ENCODE peak calls at places on chromosomes 16 and 17, in seven cellular contexts. J is lung; E is lower lobe of right lung; C is thoracic aorta; Z is CD4-positive, CD25-positive, alpha-beta regulatory T cell; M is aorta; Y is stomach. B is an unnamed sample. For H3K4me1, the result is how much of the 10 kb centered on the place peaks cover.

GRCh38 chr16:8869212-8869987 is 594 bp upstream of the CARHSP1 start:
- DNase-seq in M (no peak), Y (no peak), E (no peak), C (no peak), Z (no peak), J (no peak), B (no peak)

GRCh38 chr16:3157229-3158013 is 22.6 kb downstream of the ZNF213 start:
- DNase-seq in E (peak), M (peak), Y (peak), C (peak), Z (peak), J (peak), B (peak)

GRCh38 chr16:15452456-15452855 is 18.1 kb downstream of the BMERB1 start:
- DNase-seq in Z (no peak), M (no peak), E (no peak), J (no peak), C (no peak), Y (no peak), B (no peak)

GRCh38 chr17:62630365-62631085 is 3.1 kb downstream of the MRC2 start:
- DNase-seq in Y (no peak), C (no peak), Z (no peak), M (no peak), J (no peak), E (no peak), B (no peak)

GRCh38 chr17:27343972-27344607 is 50.2 kb downstream of the WSB1 start:
- DNase-seq in E (no peak), M (peak), Z (no peak), C (no peak), Y (no peak), J (no peak), B (no peak)

GRCh38 chr16:67278773-67279295 is 498 bp upstream of the PLEKHG4 start:
- DNase-seq in J (no peak), Y (no peak), E (peak), C (no peak), Z (no peak), M (no peak), B (peak)

GRCh38 chr17:512926-513325 is 160.3 kb upstream of the RPH3AL start:
- DNase-seq in J (no peak), Z (no peak), Y (no peak), M (peak), C (no peak), E (no peak), B (no peak)

GRCh38 chr17:40315678-40316570 is 6.9 kb downstream of the RARA start:
- DNase-seq in C (no peak), J (no peak), Y (peak), E (no peak), M (peak), Z (no peak), B (no peak)

GRCh38 chr17:68198931-68199836 is 48.7 kb upstream of the AMZ2 start:
- DNase-seq in C (no peak), Z (peak), E (no peak), J (no peak), M (peak), Y (no peak), B (no peak)

GRCh38 chr17:42845918-42846593 is 1.7 kb downstream of the AOC2 start:
- DNase-seq in J (no peak), C (no peak), Y (no peak), E (no peak), M (no peak), Z (no peak), B (no peak)

GRCh38 chr17:5901731-5902660 is 168.2 kb upstream of the WSCD1 start:
- DNase-seq in E (no peak), Z (no peak), C (no peak), J (no peak), Y (no peak), M (no peak), B (no peak)

GRCh38 chr17:8598913-8599312 is 31.6 kb downstream of the MYH10 start:
- DNase-seq in J (no peak), C (no peak), Y (no peak), M (no peak), E (no peak), Z (no peak), B (no peak)

GRCh38 chr17:68777856-68778694 is 176.9 kb upstream of the FAM20A start:
- DNase-seq in E (no peak), Y (peak), M (no peak), C (no peak), Z (no peak), J (no peak), B (no peak)

GRCh38 chr16:86585821-86586611 is 7.7 kb downstream of the FOXL1 start:
- DNase-seq in Y (no peak), E (no peak), Z (no peak), C (no peak), J (no peak), M (peak), B (no peak)

GRCh38 chr17:74499992-74500391 is 31.3 kb downstream of the CD300LB start:
- DNase-seq in C (no peak), E (no peak), Y (no peak), Z (no peak), J (no peak), M (no peak), B (no peak)

GRCh38 chr16:4613636-4614570 is 785 bp downstream of the UBALD1 start:
- DNase-seq in J (no peak), E (peak), M (peak), Y (no peak), C (no peak), Z (no peak), B (peak)

GRCh38 chr16:4409081-4409932 is 7.1 kb downstream of the CORO7 start:
- DNase-seq in J (no peak), Y (no peak), M (no peak), C (no peak), Z (no peak), E (peak), B (no peak)

GRCh38 chr16:57422026-57422944 is 17.7 kb downstream of the CCL17 start:
- DNase-seq in M (peak), E (no peak), J (no peak), Y (peak), C (no peak), Z (no peak), B (peak)

GRCh38 chr16:67279296-67280089 is at the start of gene PLEKHG4:
- DNase-seq in J (peak), E (peak), C (no peak), Z (peak), M (peak), Y (peak), B (peak)

GRCh38 chr17:8108972-8109668 is 9.2 kb downstream of the ALOXE3 start:
- DNase-seq in Z (no peak), Y (no peak), M (no peak), E (no peak), J (no peak), C (no peak), B (no peak)

DNA sequence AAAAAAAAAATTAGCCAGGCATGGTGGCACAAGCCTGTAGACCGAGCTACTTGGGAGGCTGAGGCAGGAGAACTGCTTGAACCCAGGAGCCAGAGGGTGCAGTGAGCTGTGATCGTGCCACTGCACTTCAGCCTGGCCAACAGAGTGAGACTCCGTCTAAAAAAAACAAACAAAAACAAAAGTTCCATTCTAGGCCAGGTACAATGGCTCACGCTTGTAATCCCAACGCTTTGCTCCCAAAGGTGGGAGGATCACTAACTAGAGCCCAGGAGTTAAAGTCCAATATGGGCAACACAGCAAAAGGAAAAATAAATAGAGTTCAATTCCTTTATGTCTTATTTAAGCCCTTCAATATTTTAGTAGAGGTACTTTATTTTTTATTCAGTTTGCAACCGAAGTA is 47.5 kb downstream of the CNOT1 start:
- DNase-seq in Z (no peak), Y (no peak), J (no peak), C (no peak), E (no peak), M (no peak), B (no peak)
- H3K4me1 ChIP-seq in Z (under half), Y (under half), J (under half), C (under half), E (under half), M (under half), B (under half)

DNA sequence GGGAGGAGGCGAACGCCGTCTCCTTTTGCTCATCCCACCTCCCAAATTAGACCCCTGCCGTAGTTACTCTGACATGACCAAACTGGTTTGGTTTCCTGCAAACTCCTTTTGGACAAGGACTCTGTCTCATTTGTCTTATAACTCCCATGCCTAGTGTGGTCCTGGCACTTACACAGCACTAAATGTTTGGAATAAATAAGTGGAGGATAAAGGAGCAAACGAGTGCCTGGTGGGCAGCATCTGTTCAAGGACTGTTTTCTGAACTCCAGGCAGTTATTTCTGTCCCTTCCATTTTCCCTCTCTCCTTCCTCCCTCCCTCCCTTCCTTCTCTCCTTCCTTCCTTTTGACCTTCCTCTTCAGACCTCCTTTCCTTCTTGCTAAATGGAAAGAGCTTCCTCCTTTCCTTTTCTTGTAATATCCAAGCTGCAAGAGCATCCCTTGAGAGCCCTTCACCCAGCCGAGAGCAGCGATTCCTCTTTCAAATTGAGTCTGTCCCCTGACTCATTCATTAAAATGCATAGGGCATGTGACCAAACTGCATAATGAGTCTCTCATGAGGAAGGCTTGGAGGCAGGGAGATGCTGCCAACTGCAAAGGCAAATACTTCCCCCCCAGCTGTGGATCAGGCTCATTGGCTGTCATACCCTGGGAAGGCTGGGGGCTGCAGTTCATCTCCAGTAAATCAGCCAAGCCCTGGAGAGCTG is 36.9 kb downstream of the CHD9 start:
- DNase-seq in J (peak), M (no peak), Z (no peak), C (no peak), E (peak), Y (peak), B (no peak)
- H3K4me3 ChIP-seq in J (no peak), M (no peak), Z (no peak), C (peak), E (no peak), Y (no peak), B (no peak)

DNA sequence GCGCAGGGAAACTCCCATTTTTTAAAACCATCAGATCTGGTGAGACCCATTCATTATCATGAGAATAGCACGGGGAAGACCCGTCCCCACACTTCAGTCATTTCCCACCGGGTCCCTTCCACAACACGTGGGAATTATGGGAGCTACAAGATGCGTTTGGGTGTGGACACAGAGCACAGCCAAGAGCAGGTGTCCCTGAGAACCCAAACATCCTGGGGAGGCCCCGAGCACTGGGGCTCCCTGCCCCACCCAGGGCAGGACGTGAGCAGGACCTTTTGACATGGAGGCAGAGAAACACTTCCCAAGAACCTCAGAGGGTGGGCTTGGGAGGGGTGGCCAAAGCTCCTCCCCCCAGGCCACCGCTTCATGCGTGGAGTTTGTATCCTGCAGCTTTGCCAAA is 89.9 kb upstream of the DNAH17 start:
- DNase-seq in Y (no peak), Z (no peak), E (no peak), C (no peak), J (no peak), M (peak), B (no peak)
- H3K4me1 ChIP-seq in Y (under half), Z (under half), E (under half), C (under half), J (under half), M (under half), B (under half)

GRCh38 chr17:77417575-77417974 is 276.8 kb downstream of the SEC14L1 start:
- DNase-seq in M (no peak), J (no peak), C (no peak), Z (no peak), Y (peak), E (no peak), B (no peak)

GRCh38 chr17:77418609-77419008 is 277.8 kb downstream of the SEC14L1 start:
- DNase-seq in J (no peak), Y (no peak), Z (no peak), E (no peak), C (no peak), M (no peak), B (no peak)

GRCh38 chr17:77420476-77420803 is 279.7 kb downstream of the SEC14L1 start:
- DNase-seq in C (no peak), E (no peak), Z (no peak), Y (no peak), M (no peak), J (no peak), B (no peak)

GRCh38 chr17:77419547-77420475 is 279.0 kb downstream of the SEC14L1 start:
- DNase-seq in Z (no peak), J (no peak), E (no peak), Y (no peak), M (no peak), C (no peak), B (peak)

DNA sequence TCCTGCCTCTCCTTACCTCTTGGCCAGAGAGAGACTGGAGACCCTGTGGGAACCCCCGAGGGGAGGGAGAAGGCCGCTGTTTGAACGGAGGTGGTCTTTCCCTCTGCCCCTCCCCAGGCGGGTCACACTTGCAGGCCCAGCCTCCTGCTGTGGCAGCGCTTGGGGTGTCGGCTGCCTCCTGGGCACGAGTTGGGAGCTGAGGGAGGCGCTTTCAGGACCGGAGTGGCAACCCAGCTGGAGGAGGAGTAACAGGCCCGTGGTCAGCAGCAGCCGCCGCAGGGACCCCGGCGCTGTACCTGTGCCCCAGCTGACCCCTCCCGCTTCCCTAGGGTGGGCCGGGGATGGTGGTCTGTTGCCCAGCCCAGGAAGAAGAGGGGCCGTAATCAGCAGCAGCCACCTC is 278.3 kb downstream of the SEC14L1 start:
- DNase-seq in C (no peak), Y (no peak), E (no peak), Z (no peak), M (no peak), J (no peak), B (no peak)
- H3K4me3 ChIP-seq in C (no peak), Y (no peak), E (no peak), Z (no peak), M (no peak), J (no peak), B (no peak)

DNA sequence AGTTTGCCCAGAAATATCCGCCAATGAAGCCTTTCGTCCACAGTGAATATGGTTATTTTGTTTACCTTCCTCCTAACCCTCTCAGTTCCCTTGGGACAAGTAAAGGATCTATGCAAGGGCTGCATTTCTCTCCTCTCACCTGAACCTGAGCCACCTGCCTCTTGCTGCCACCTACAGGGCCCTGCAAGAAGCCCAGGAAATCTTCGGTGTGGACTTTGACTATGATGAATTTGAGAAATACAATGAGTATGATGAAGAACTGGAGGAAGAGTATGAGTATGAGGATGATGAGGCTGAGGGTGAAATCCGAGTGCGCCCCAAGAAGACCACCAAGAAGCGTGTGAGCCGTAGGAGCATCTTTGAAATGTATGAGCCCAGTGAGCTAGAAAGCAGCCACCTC is 14.0 kb downstream of the SUPT6H start:
- DNase-seq in M (no peak), Y (no peak), Z (no peak), E (no peak), C (no peak), J (no peak), B (no peak)
- H3K4me1 ChIP-seq in M (under half), Y (under half), Z (under half), E (under half), C (under half), J (under half), B (under half)

GRCh38 chr17:80457236-80457856 is 19.1 kb downstream of the NPTX1 start:
- DNase-seq in J (no peak), M (no peak), C (no peak), Z (no peak), Y (no peak), E (no peak), B (no peak)
- H3K4me3 ChIP-seq in J (no peak), M (no peak), C (no peak), Z (no peak), Y (no peak), E (no peak), B (no peak)

DNA sequence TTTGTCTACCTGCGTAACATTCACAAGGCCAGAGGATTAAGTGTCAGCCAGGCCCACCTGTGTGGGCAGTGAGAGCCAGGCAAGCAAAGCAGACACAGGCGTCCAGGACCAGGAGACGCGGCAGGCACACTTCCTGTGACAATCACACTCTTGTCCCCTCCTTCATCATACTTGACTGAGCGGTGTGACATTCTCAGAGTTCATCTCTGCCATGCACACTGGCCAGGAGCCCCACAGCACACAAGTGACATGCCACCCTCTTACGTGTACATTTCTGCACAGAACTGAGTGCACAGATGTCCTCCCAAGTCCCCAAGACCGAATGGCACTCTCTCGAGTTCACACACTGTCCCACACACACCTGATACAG is 8.7 kb downstream of the PPP1R9B start:
- DNase-seq in E (no peak), Y (no peak), C (no peak), J (no peak), Z (no peak), M (no peak), B (no peak)
- H3K4me1 ChIP-seq in E (half or more), Y (under half), C (under half), J (under half), Z (half or more), M (under half), B (under half)